ENCODE peak calls at places on chromosomes 2 and 18, in nine cellular contexts. One of them, this sample, is unnamed.

GRCh38 chr18:79598885-79599175 is 80.8 kb upstream of the CTDP1 start:
- DNase-seq in heart right ventricle: no peak
- DNase-seq in GM10248: no peak
- DNase-seq in MCF 10A: no peak
- DNase-seq in activated CD8-positive, alpha-beta memory T cell treated with anti-CD3 and anti-CD28 coated beads for 1 hour: no peak
- DNase-seq in GM23338: no peak
- DNase-seq in activated CD4-positive, alpha-beta T cell treated with anti-CD3 and anti-CD28 coated beads, Interleukin-2, amount 50 U/mL, for 1 hour: no peak
- DNase-seq in anterior cingulate cortex: no peak
- DNase-seq in nephron progenitor cell: peak; percentile 1
- DNase-seq in this sample: peak; percentile 44

GRCh38 chr2:71619230-71619741 is 165.9 kb downstream of the DYSF start:
- DNase-seq in heart right ventricle: peak; percentile 4
- DNase-seq in GM10248: no peak
- DNase-seq in MCF 10A: no peak
- DNase-seq in activated CD8-positive, alpha-beta memory T cell treated with anti-CD3 and anti-CD28 coated beads for 1 hour: no peak
- DNase-seq in GM23338: no peak
- DNase-seq in activated CD4-positive, alpha-beta T cell treated with anti-CD3 and anti-CD28 coated beads, Interleukin-2, amount 50 U/mL, for 1 hour: no peak
- DNase-seq in anterior cingulate cortex: no peak
- DNase-seq in nephron progenitor cell: no peak
- DNase-seq in this sample: peak; percentile 24

GRCh38 chr2:196745711-196746110 is 53.8 kb downstream of the GTF3C3 start:
- DNase-seq in heart right ventricle: no peak
- DNase-seq in GM10248: no peak
- DNase-seq in MCF 10A: peak; percentile 1
- DNase-seq in activated CD8-positive, alpha-beta memory T cell treated with anti-CD3 and anti-CD28 coated beads for 1 hour: no peak
- DNase-seq in GM23338: no peak
- DNase-seq in activated CD4-positive, alpha-beta T cell treated with anti-CD3 and anti-CD28 coated beads, Interleukin-2, amount 50 U/mL, for 1 hour: no peak
- DNase-seq in anterior cingulate cortex: no peak
- DNase-seq in nephron progenitor cell: no peak
- DNase-seq in this sample: no peak

GRCh38 chr18:58758606-58759005 is 87.3 kb downstream of the MALT1 start:
- DNase-seq in heart right ventricle: no peak
- DNase-seq in GM10248: no peak
- DNase-seq in MCF 10A: no peak
- DNase-seq in activated CD8-positive, alpha-beta memory T cell treated with anti-CD3 and anti-CD28 coated beads for 1 hour: no peak
- DNase-seq in GM23338: no peak
- DNase-seq in activated CD4-positive, alpha-beta T cell treated with anti-CD3 and anti-CD28 coated beads, Interleukin-2, amount 50 U/mL, for 1 hour: no peak
- DNase-seq in anterior cingulate cortex: no peak
- DNase-seq in nephron progenitor cell: no peak
- DNase-seq in this sample: no peak

GRCh38 chr2:2325538-2325937 is 5.5 kb downstream of the MYT1L start:
- DNase-seq in heart right ventricle: no peak
- DNase-seq in GM10248: no peak
- DNase-seq in MCF 10A: no peak
- DNase-seq in activated CD8-positive, alpha-beta memory T cell treated with anti-CD3 and anti-CD28 coated beads for 1 hour: no peak
- DNase-seq in GM23338: peak; percentile 34
- DNase-seq in activated CD4-positive, alpha-beta T cell treated with anti-CD3 and anti-CD28 coated beads, Interleukin-2, amount 50 U/mL, for 1 hour: no peak
- DNase-seq in anterior cingulate cortex: no peak
- DNase-seq in nephron progenitor cell: no peak
- DNase-seq in this sample: no peak

GRCh38 chr2:135563793-135564192 is 32.5 kb downstream of the R3HDM1 start:
- DNase-seq in heart right ventricle: no peak
- DNase-seq in GM10248: no peak
- DNase-seq in MCF 10A: peak; percentile 23
- DNase-seq in activated CD8-positive, alpha-beta memory T cell treated with anti-CD3 and anti-CD28 coated beads for 1 hour: no peak
- DNase-seq in GM23338: no peak
- DNase-seq in activated CD4-positive, alpha-beta T cell treated with anti-CD3 and anti-CD28 coated beads, Interleukin-2, amount 50 U/mL, for 1 hour: no peak
- DNase-seq in anterior cingulate cortex: no peak
- DNase-seq in nephron progenitor cell: no peak
- DNase-seq in this sample: no peak

GRCh38 chr2:20755132-20755800 is 67.6 kb downstream of the LDAH start:
- DNase-seq in heart right ventricle: no peak
- DNase-seq in GM10248: no peak
- DNase-seq in MCF 10A: no peak
- DNase-seq in activated CD8-positive, alpha-beta memory T cell treated with anti-CD3 and anti-CD28 coated beads for 1 hour: no peak
- DNase-seq in GM23338: no peak
- DNase-seq in activated CD4-positive, alpha-beta T cell treated with anti-CD3 and anti-CD28 coated beads, Interleukin-2, amount 50 U/mL, for 1 hour: no peak
- DNase-seq in anterior cingulate cortex: no peak
- DNase-seq in nephron progenitor cell: no peak
- DNase-seq in this sample: no peak

GRCh38 chr2:56465491-56465890 is 281.7 kb downstream of the CCDC85A start:
- DNase-seq in heart right ventricle: no peak
- DNase-seq in GM10248: no peak
- DNase-seq in MCF 10A: no peak
- DNase-seq in activated CD8-positive, alpha-beta memory T cell treated with anti-CD3 and anti-CD28 coated beads for 1 hour: no peak
- DNase-seq in GM23338: no peak
- DNase-seq in activated CD4-positive, alpha-beta T cell treated with anti-CD3 and anti-CD28 coated beads, Interleukin-2, amount 50 U/mL, for 1 hour: no peak
- DNase-seq in anterior cingulate cortex: no peak
- DNase-seq in nephron progenitor cell: no peak
- DNase-seq in this sample: no peak

GRCh38 chr2:168577885-168578284 is 121.8 kb downstream of the CERS6 start:
- DNase-seq in heart right ventricle: no peak
- DNase-seq in GM10248: no peak
- DNase-seq in MCF 10A: no peak
- DNase-seq in activated CD8-positive, alpha-beta memory T cell treated with anti-CD3 and anti-CD28 coated beads for 1 hour: no peak
- DNase-seq in GM23338: no peak
- DNase-seq in activated CD4-positive, alpha-beta T cell treated with anti-CD3 and anti-CD28 coated beads, Interleukin-2, amount 50 U/mL, for 1 hour: no peak
- DNase-seq in anterior cingulate cortex: no peak
- DNase-seq in nephron progenitor cell: no peak
- DNase-seq in this sample: no peak

GRCh38 chr2:178480227-178481181 is at the start of gene PLEKHA3:
- DNase-seq in heart right ventricle: peak; percentile 97
- DNase-seq in GM10248: peak; percentile 91
- DNase-seq in MCF 10A: peak; percentile 97
- DNase-seq in activated CD8-positive, alpha-beta memory T cell treated with anti-CD3 and anti-CD28 coated beads for 1 hour: peak; percentile 32
- DNase-seq in GM23338: peak; percentile 95
- DNase-seq in activated CD4-positive, alpha-beta T cell treated with anti-CD3 and anti-CD28 coated beads, Interleukin-2, amount 50 U/mL, for 1 hour: peak; percentile 65
- DNase-seq in anterior cingulate cortex: peak; percentile 83
- DNase-seq in nephron progenitor cell: peak; percentile 92
- DNase-seq in this sample: peak; percentile 96

GRCh38 chr2:140117371-140117770 is 1337.2 kb upstream of the NXPH2 start:
- DNase-seq in heart right ventricle: no peak
- DNase-seq in GM10248: no peak
- DNase-seq in MCF 10A: no peak
- DNase-seq in activated CD8-positive, alpha-beta memory T cell treated with anti-CD3 and anti-CD28 coated beads for 1 hour: no peak
- DNase-seq in GM23338: no peak
- DNase-seq in activated CD4-positive, alpha-beta T cell treated with anti-CD3 and anti-CD28 coated beads, Interleukin-2, amount 50 U/mL, for 1 hour: no peak
- DNase-seq in anterior cingulate cortex: no peak
- DNase-seq in nephron progenitor cell: no peak
- DNase-seq in this sample: no peak

GRCh38 chr2:237262838-237263771 is 150.9 kb downstream of the COL6A3 start:
- DNase-seq in heart right ventricle: no peak
- DNase-seq in GM10248: no peak
- DNase-seq in MCF 10A: peak; percentile 87
- DNase-seq in activated CD8-positive, alpha-beta memory T cell treated with anti-CD3 and anti-CD28 coated beads for 1 hour: no peak
- DNase-seq in GM23338: no peak
- DNase-seq in activated CD4-positive, alpha-beta T cell treated with anti-CD3 and anti-CD28 coated beads, Interleukin-2, amount 50 U/mL, for 1 hour: no peak
- DNase-seq in anterior cingulate cortex: no peak
- DNase-seq in nephron progenitor cell: no peak
- DNase-seq in this sample: no peak

GRCh38 chr2:217184242-217184641 is 324.4 kb upstream of the TNP1 start:
- DNase-seq in heart right ventricle: no peak
- DNase-seq in GM10248: no peak
- DNase-seq in MCF 10A: no peak
- DNase-seq in activated CD8-positive, alpha-beta memory T cell treated with anti-CD3 and anti-CD28 coated beads for 1 hour: no peak
- DNase-seq in GM23338: no peak
- DNase-seq in activated CD4-positive, alpha-beta T cell treated with anti-CD3 and anti-CD28 coated beads, Interleukin-2, amount 50 U/mL, for 1 hour: no peak
- DNase-seq in anterior cingulate cortex: no peak
- DNase-seq in nephron progenitor cell: no peak
- DNase-seq in this sample: no peak

GRCh38 chr18:32289480-32290075 is 99.7 kb downstream of the MEP1B start:
- DNase-seq in heart right ventricle: peak; percentile 53
- DNase-seq in GM10248: peak; percentile 41
- DNase-seq in MCF 10A: peak; percentile 82
- DNase-seq in activated CD8-positive, alpha-beta memory T cell treated with anti-CD3 and anti-CD28 coated beads for 1 hour: no peak
- DNase-seq in GM23338: peak; percentile 84
- DNase-seq in activated CD4-positive, alpha-beta T cell treated with anti-CD3 and anti-CD28 coated beads, Interleukin-2, amount 50 U/mL, for 1 hour: no peak
- DNase-seq in anterior cingulate cortex: no peak
- DNase-seq in nephron progenitor cell: peak; percentile 44
- DNase-seq in this sample: no peak

GRCh38 chr2:95719473-95720060 is 127.8 kb downstream of the TRIM43 start:
- DNase-seq in heart right ventricle: no peak
- DNase-seq in GM10248: no peak
- DNase-seq in MCF 10A: no peak
- DNase-seq in activated CD8-positive, alpha-beta memory T cell treated with anti-CD3 and anti-CD28 coated beads for 1 hour: no peak
- DNase-seq in GM23338: no peak
- DNase-seq in activated CD4-positive, alpha-beta T cell treated with anti-CD3 and anti-CD28 coated beads, Interleukin-2, amount 50 U/mL, for 1 hour: no peak
- DNase-seq in anterior cingulate cortex: no peak
- DNase-seq in nephron progenitor cell: no peak
- DNase-seq in this sample: peak; percentile 84

GRCh38 chr18:13217466-13217961 is 1.0 kb upstream of the LDLRAD4 start:
- DNase-seq in heart right ventricle: peak; percentile 77
- DNase-seq in GM10248: peak; percentile 56
- DNase-seq in MCF 10A: no peak
- DNase-seq in activated CD8-positive, alpha-beta memory T cell treated with anti-CD3 and anti-CD28 coated beads for 1 hour: no peak
- DNase-seq in GM23338: peak; percentile 67
- DNase-seq in activated CD4-positive, alpha-beta T cell treated with anti-CD3 and anti-CD28 coated beads, Interleukin-2, amount 50 U/mL, for 1 hour: peak; percentile 63
- DNase-seq in anterior cingulate cortex: no peak
- DNase-seq in nephron progenitor cell: peak; percentile 73
- DNase-seq in this sample: peak; percentile 86

GRCh38 chr2:234257859-234258561 is 207.5 kb downstream of the SPP2 start:
- DNase-seq in heart right ventricle: peak; percentile 7
- DNase-seq in GM10248: no peak
- DNase-seq in MCF 10A: peak; percentile 97
- DNase-seq in activated CD8-positive, alpha-beta memory T cell treated with anti-CD3 and anti-CD28 coated beads for 1 hour: no peak
- DNase-seq in GM23338: peak; percentile 67
- DNase-seq in activated CD4-positive, alpha-beta T cell treated with anti-CD3 and anti-CD28 coated beads, Interleukin-2, amount 50 U/mL, for 1 hour: peak; percentile 8
- DNase-seq in anterior cingulate cortex: no peak
- DNase-seq in nephron progenitor cell: peak; percentile 24
- DNase-seq in this sample: peak; percentile 63

GRCh38 chr18:23812566-23813440 is 123.5 kb downstream of the LAMA3 start:
- DNase-seq in heart right ventricle: no peak
- DNase-seq in GM10248: peak; percentile 32
- DNase-seq in MCF 10A: peak; percentile 35
- DNase-seq in activated CD8-positive, alpha-beta memory T cell treated with anti-CD3 and anti-CD28 coated beads for 1 hour: no peak
- DNase-seq in GM23338: peak; percentile 45
- DNase-seq in activated CD4-positive, alpha-beta T cell treated with anti-CD3 and anti-CD28 coated beads, Interleukin-2, amount 50 U/mL, for 1 hour: no peak
- DNase-seq in anterior cingulate cortex: no peak
- DNase-seq in nephron progenitor cell: no peak
- DNase-seq in this sample: no peak

GRCh38 chr2:235569837-235570236 is 76.0 kb downstream of the AGAP1 start:
- DNase-seq in heart right ventricle: no peak
- DNase-seq in GM10248: no peak
- DNase-seq in MCF 10A: no peak
- DNase-seq in activated CD8-positive, alpha-beta memory T cell treated with anti-CD3 and anti-CD28 coated beads for 1 hour: no peak
- DNase-seq in GM23338: no peak
- DNase-seq in activated CD4-positive, alpha-beta T cell treated with anti-CD3 and anti-CD28 coated beads, Interleukin-2, amount 50 U/mL, for 1 hour: no peak
- DNase-seq in anterior cingulate cortex: no peak
- DNase-seq in nephron progenitor cell: no peak
- DNase-seq in this sample: no peak

GRCh38 chr2:241390301-241391206 is 34.5 kb downstream of the FARP2 start:
- DNase-seq in heart right ventricle: no peak
- DNase-seq in GM10248: peak; percentile 69
- DNase-seq in MCF 10A: peak; percentile 63
- DNase-seq in activated CD8-positive, alpha-beta memory T cell treated with anti-CD3 and anti-CD28 coated beads for 1 hour: no peak
- DNase-seq in GM23338: no peak
- DNase-seq in activated CD4-positive, alpha-beta T cell treated with anti-CD3 and anti-CD28 coated beads, Interleukin-2, amount 50 U/mL, for 1 hour: no peak
- DNase-seq in anterior cingulate cortex: no peak
- DNase-seq in nephron progenitor cell: no peak
- DNase-seq in this sample: no peak

GRCh38 chr2:48479923-48480322 is 50.0 kb upstream of the STON1 start:
- DNase-seq in heart right ventricle: no peak
- DNase-seq in GM10248: no peak
- DNase-seq in MCF 10A: no peak
- DNase-seq in activated CD8-positive, alpha-beta memory T cell treated with anti-CD3 and anti-CD28 coated beads for 1 hour: no peak
- DNase-seq in GM23338: no peak
- DNase-seq in activated CD4-positive, alpha-beta T cell treated with anti-CD3 and anti-CD28 coated beads, Interleukin-2, amount 50 U/mL, for 1 hour: no peak
- DNase-seq in anterior cingulate cortex: no peak
- DNase-seq in nephron progenitor cell: no peak
- DNase-seq in this sample: no peak

GRCh38 chr2:237403024-237403882 is 10.7 kb downstream of the COL6A3 start:
- DNase-seq in heart right ventricle: peak; percentile 22
- DNase-seq in GM10248: no peak
- DNase-seq in MCF 10A: no peak
- DNase-seq in activated CD8-positive, alpha-beta memory T cell treated with anti-CD3 and anti-CD28 coated beads for 1 hour: no peak
- DNase-seq in GM23338: no peak
- DNase-seq in activated CD4-positive, alpha-beta T cell treated with anti-CD3 and anti-CD28 coated beads, Interleukin-2, amount 50 U/mL, for 1 hour: no peak
- DNase-seq in anterior cingulate cortex: no peak
- DNase-seq in nephron progenitor cell: no peak
- DNase-seq in this sample: no peak

GRCh38 chr2:240428245-240428644 is 7.2 kb upstream of the GPC1 start:
- DNase-seq in heart right ventricle: no peak
- DNase-seq in GM10248: no peak
- DNase-seq in MCF 10A: no peak
- DNase-seq in activated CD8-positive, alpha-beta memory T cell treated with anti-CD3 and anti-CD28 coated beads for 1 hour: no peak
- DNase-seq in GM23338: no peak
- DNase-seq in activated CD4-positive, alpha-beta T cell treated with anti-CD3 and anti-CD28 coated beads, Interleukin-2, amount 50 U/mL, for 1 hour: no peak
- DNase-seq in anterior cingulate cortex: no peak
- DNase-seq in nephron progenitor cell: no peak
- DNase-seq in this sample: no peak

GRCh38 chr2:70566906-70567305 is 13.3 kb upstream of the TGFA start:
- DNase-seq in heart right ventricle: no peak
- DNase-seq in GM10248: no peak
- DNase-seq in MCF 10A: no peak
- DNase-seq in activated CD8-positive, alpha-beta memory T cell treated with anti-CD3 and anti-CD28 coated beads for 1 hour: no peak
- DNase-seq in GM23338: peak; percentile 36
- DNase-seq in activated CD4-positive, alpha-beta T cell treated with anti-CD3 and anti-CD28 coated beads, Interleukin-2, amount 50 U/mL, for 1 hour: no peak
- DNase-seq in anterior cingulate cortex: no peak
- DNase-seq in nephron progenitor cell: no peak
- DNase-seq in this sample: no peak

GRCh38 chr2:202112041-202112440 is 39.0 kb downstream of the KIAA2012 start:
- DNase-seq in heart right ventricle: no peak
- DNase-seq in GM10248: no peak
- DNase-seq in MCF 10A: no peak
- DNase-seq in activated CD8-positive, alpha-beta memory T cell treated with anti-CD3 and anti-CD28 coated beads for 1 hour: no peak
- DNase-seq in GM23338: no peak
- DNase-seq in activated CD4-positive, alpha-beta T cell treated with anti-CD3 and anti-CD28 coated beads, Interleukin-2, amount 50 U/mL, for 1 hour: no peak
- DNase-seq in anterior cingulate cortex: no peak
- DNase-seq in nephron progenitor cell: no peak
- DNase-seq in this sample: no peak

GRCh38 chr18:57372444-57372843 is 20.1 kb downstream of the ST8SIA3 start:
- DNase-seq in heart right ventricle: no peak
- DNase-seq in GM10248: no peak
- DNase-seq in MCF 10A: no peak
- DNase-seq in activated CD8-positive, alpha-beta memory T cell treated with anti-CD3 and anti-CD28 coated beads for 1 hour: no peak
- DNase-seq in GM23338: no peak
- DNase-seq in activated CD4-positive, alpha-beta T cell treated with anti-CD3 and anti-CD28 coated beads, Interleukin-2, amount 50 U/mL, for 1 hour: no peak
- DNase-seq in anterior cingulate cortex: no peak
- DNase-seq in nephron progenitor cell: no peak
- DNase-seq in this sample: no peak

GRCh38 chr2:236787885-236788284 is 218.3 kb downstream of the ACKR3 start:
- DNase-seq in heart right ventricle: no peak
- DNase-seq in GM10248: no peak
- DNase-seq in MCF 10A: no peak
- DNase-seq in activated CD8-positive, alpha-beta memory T cell treated with anti-CD3 and anti-CD28 coated beads for 1 hour: no peak
- DNase-seq in GM23338: no peak
- DNase-seq in activated CD4-positive, alpha-beta T cell treated with anti-CD3 and anti-CD28 coated beads, Interleukin-2, amount 50 U/mL, for 1 hour: no peak
- DNase-seq in anterior cingulate cortex: no peak
- DNase-seq in nephron progenitor cell: no peak
- DNase-seq in this sample: no peak

GRCh38 chr2:101949304-101949703 is 42.5 kb upstream of the IL1R2 start:
- DNase-seq in heart right ventricle: no peak
- DNase-seq in GM10248: no peak
- DNase-seq in MCF 10A: no peak
- DNase-seq in activated CD8-positive, alpha-beta memory T cell treated with anti-CD3 and anti-CD28 coated beads for 1 hour: no peak
- DNase-seq in GM23338: no peak
- DNase-seq in activated CD4-positive, alpha-beta T cell treated with anti-CD3 and anti-CD28 coated beads, Interleukin-2, amount 50 U/mL, for 1 hour: no peak
- DNase-seq in anterior cingulate cortex: no peak
- DNase-seq in nephron progenitor cell: no peak
- DNase-seq in this sample: no peak

GRCh38 chr18:37666986-37667385 is 101.4 kb upstream of the CELF4 start:
- DNase-seq in heart right ventricle: no peak
- DNase-seq in GM10248: no peak
- DNase-seq in MCF 10A: no peak
- DNase-seq in activated CD8-positive, alpha-beta memory T cell treated with anti-CD3 and anti-CD28 coated beads for 1 hour: no peak
- DNase-seq in GM23338: no peak
- DNase-seq in activated CD4-positive, alpha-beta T cell treated with anti-CD3 and anti-CD28 coated beads, Interleukin-2, amount 50 U/mL, for 1 hour: no peak
- DNase-seq in anterior cingulate cortex: no peak
- DNase-seq in nephron progenitor cell: no peak
- DNase-seq in this sample: no peak

GRCh38 chr2:211877061-211877460 is 661.5 kb downstream of the ERBB4 start:
- DNase-seq in heart right ventricle: no peak
- DNase-seq in GM10248: no peak
- DNase-seq in MCF 10A: no peak
- DNase-seq in activated CD8-positive, alpha-beta memory T cell treated with anti-CD3 and anti-CD28 coated beads for 1 hour: no peak
- DNase-seq in GM23338: no peak
- DNase-seq in activated CD4-positive, alpha-beta T cell treated with anti-CD3 and anti-CD28 coated beads, Interleukin-2, amount 50 U/mL, for 1 hour: no peak
- DNase-seq in anterior cingulate cortex: no peak
- DNase-seq in nephron progenitor cell: no peak
- DNase-seq in this sample: no peak

This sample was measured in left lung.